ENCODE peak calls at places on chromosomes 6 and 20, in four cellular contexts. S, O, N and K are unnamed samples.

GRCh38 chr20:34624628-34625027 is 52.3 kb downstream of the PIGU start:
- DNase-seq in S (no peak), O (no peak), N (no peak), K (no peak)

GRCh38 chr6:112503210-112503609 is 156.1 kb downstream of the RFPL4B start:
- DNase-seq in S (no peak), O (no peak), N (no peak), K (no peak)

GRCh38 chr20:32976746-32977145 is 27.5 kb downstream of the SUN5 start:
- DNase-seq in S (no peak), O (no peak), N (no peak), K (no peak)

GRCh38 chr20:25321262-25321831 is 69.3 kb downstream of the ABHD12 start:
- DNase-seq in S (no peak), O (no peak), N (no peak), K (no peak)

GRCh38 chr6:3079700-3080099 is 11.4 kb downstream of the RIPK1 start:
- DNase-seq in S (no peak), O (no peak), N (no peak), K (no peak)

GRCh38 chr20:23514848-23515247 is 23.9 kb downstream of the CST8 start:
- DNase-seq in S (no peak), O (no peak), N (no peak), K (no peak)

GRCh38 chr6:125953502-125953875 is 3.1 kb upstream of the HINT3 start:
- DNase-seq in S (no peak), O (no peak), N (peak), K (no peak)

GRCh38 chr20:34401741-34402455 is 38.8 kb downstream of the ITCH start:
- DNase-seq in S (no peak), O (no peak), N (peak), K (no peak)

GRCh38 chr6:37242429-37243052 is 15.0 kb upstream of the TBC1D22B start:
- DNase-seq in S (peak), O (peak), N (peak), K (peak)

GRCh38 chr6:26501482-26501986 is 1.4 kb downstream of the BTN1A1 start:
- DNase-seq in S (peak), O (peak), N (peak), K (no peak)

GRCh38 chr20:40009542-40009941 is 679.5 kb downstream of the MAFB start:
- DNase-seq in S (peak), O (no peak), N (no peak), K (no peak)

GRCh38 chr6:69584913-69585729 is 211.7 kb downstream of the LMBRD1 start:
- DNase-seq in S (no peak), O (no peak), N (peak), K (peak)

GRCh38 chr6:48057611-48058010 is 53.4 kb downstream of the PTCHD4 start:
- DNase-seq in S (no peak), O (no peak), N (no peak), K (no peak)

GRCh38 chr6:136153976-136154375 is 96.1 kb downstream of the MTFR2 start:
- DNase-seq in S (no peak), O (no peak), N (no peak), K (no peak)

GRCh38 chr6:136160255-136160654 is 89.9 kb downstream of the MTFR2 start:
- DNase-seq in S (peak), O (no peak), N (no peak), K (no peak)

GRCh38 chr6:136161950-136162349 is 88.2 kb downstream of the MTFR2 start:
- DNase-seq in S (no peak), O (no peak), N (no peak), K (no peak)

GRCh38 chr6:136158971-136159370 is 91.1 kb downstream of the MTFR2 start:
- DNase-seq in S (no peak), O (no peak), N (no peak), K (peak)

GRCh38 chr6:136158398-136158797 is 91.7 kb downstream of the MTFR2 start:
- DNase-seq in S (no peak), O (peak), N (no peak), K (peak)
- TF ChIP-seq CTCF in S (no peak), O (no peak), N (no peak), K (no peak)

GRCh38 chr6:30893001-30893591 is 8.8 kb downstream of the DDR1 start:
- DNase-seq in S (no peak), O (no peak), N (no peak), K (no peak)
- TF ChIP-seq CTCF in S (peak), O (peak), N (no peak), K (peak)

GRCh38 chr6:33841070-33841469 is 37.3 kb upstream of the MLN start:
- DNase-seq in S (no peak), O (no peak), N (no peak), K (no peak)
- TF ChIP-seq CTCF in S (no peak), O (no peak), N (no peak), K (no peak)

DNA sequence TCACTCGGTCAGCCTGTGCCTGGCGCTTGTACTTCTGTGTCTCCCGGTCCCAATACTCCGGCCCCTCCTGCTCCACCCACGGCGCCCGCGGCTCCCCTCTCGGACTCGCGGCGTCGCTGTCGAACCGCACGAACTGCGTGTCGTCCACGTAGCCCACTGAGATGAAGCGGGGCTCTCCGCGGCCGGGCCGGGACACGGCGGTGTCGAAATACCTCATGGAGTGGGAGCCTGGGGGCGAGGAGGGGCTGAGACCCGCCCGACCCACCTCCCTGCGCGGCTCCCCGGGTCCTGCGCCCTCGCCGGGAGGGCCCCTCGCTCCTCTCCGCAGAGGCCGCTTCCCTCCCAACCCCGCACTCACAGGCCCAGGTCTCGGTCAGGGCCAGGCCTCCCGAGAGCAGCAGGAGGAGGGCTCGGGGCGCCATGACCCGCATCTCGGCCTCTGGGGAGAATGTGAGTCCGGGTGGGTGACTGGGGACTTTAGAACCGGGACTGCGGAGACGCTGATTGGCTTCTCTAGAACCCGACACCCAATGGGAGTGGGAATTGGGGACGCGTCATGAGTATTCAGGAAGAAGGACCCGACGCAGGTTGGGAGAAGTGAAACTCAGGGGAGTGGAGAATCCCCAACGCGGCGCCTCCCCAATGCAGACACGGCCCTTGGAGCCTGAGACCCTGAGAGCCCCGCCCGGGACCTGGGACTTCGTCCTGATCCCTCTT is at the start of gene HLA-C:
- DNase-seq in S (peak), O (peak), N (peak), K (peak)
- TF ChIP-seq CTCF in S (peak), O (peak), N (no peak), K (peak)

DNA sequence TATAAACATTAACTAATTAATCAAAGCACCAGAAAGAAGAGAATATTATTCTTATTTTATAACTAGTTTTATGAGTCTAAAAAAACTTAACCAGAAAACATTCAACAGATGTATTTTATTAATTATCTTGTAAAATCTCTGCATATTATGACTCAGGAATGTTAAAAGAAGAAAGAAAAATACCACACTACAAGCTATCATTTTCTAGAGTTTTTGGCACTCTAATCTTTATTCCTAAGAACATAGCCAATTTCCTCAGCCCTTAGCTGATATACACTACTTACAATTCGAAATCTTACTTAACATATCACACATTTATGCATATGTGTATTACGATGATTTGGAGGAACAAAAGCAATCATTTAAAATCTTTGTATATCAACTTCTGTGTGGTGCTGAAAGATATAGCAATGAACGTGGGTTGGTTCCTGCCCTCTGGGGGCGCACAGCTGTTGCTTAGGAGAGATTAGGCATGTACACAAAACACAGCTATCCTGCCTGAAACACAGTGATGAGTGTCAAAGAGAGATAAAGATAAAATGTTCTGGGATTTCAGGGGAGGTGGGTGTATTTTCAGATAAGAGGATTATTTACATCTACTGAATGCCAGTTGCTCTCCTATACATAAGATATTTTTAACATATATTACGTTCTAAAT is 404.5 kb downstream of the SYNE1 start:
- DNase-seq in S (peak), O (peak), N (no peak), K (peak)
- TF ChIP-seq CTCF in S (peak), O (peak), N (no peak), K (peak)

GRCh38 chr6:105179244-105180065 is at the start of gene POPDC3:
- DNase-seq in S (peak), O (peak), N (peak), K (no peak)
- TF ChIP-seq CTCF in S (no peak), O (no peak), N (no peak), K (no peak)